ENCODE peak calls at places on chromosomes 12 and 14, in four cellular contexts. W is IMR-90, E is HepG2, B is K562. L is an unnamed sample.

GRCh38 chr12:69042970-69043369 is 110.0 kb upstream of the CPM start:
- DNase-seq in B (no peak), E (peak; percentile 17), W (no peak), L (no peak)

GRCh38 chr12:80792861-80793260 is 76.1 kb downstream of the MYF5 start:
- DNase-seq in W (peak; percentile 56), B (no peak), E (no peak), L (no peak)

GRCh38 chr12:113161415-113162016 is 12.0 kb downstream of the CFAP73 start:
- DNase-seq in B (peak; percentile 89), E (no peak), W (no peak), L (peak; percentile 48)

GRCh38 chr12:790608-791007 is 38.2 kb downstream of the WNK1 start:
- DNase-seq in E (no peak), W (no peak), B (no peak), L (no peak)

GRCh38 chr14:45085004-45085403 is 1.1 kb downstream of the PRPF39 start:
- DNase-seq in E (peak; percentile 31), W (peak; percentile 46), B (no peak), L (no peak)

GRCh38 chr14:43411841-43412240 is 1095.2 kb downstream of the FSCB start:
- DNase-seq in E (no peak), B (no peak), W (no peak), L (no peak)

GRCh38 chr14:34628681-34629135 is 1.2 kb downstream of the SNX6 start:
- DNase-seq in W (peak; percentile 18), B (peak; percentile 34), E (peak; percentile 48), L (no peak)

GRCh38 chr14:75379930-75380270 is 47.9 kb upstream of the JDP2 start:
- DNase-seq in B (no peak), E (no peak), W (no peak), L (no peak)

GRCh38 chr12:66679441-66680069 is 679 bp upstream of the GRIP1 start:
- DNase-seq in E (no peak), B (no peak), W (no peak), L (no peak)

GRCh38 chr12:64347630-64348029 is 42.9 kb downstream of the C12orf56 start:
- DNase-seq in W (no peak), B (no peak), E (no peak), L (no peak)

GRCh38 chr12:49038291-49038955 is 19.8 kb upstream of the PRKAG1 start:
- DNase-seq in W (no peak), E (no peak), B (no peak), L (no peak)

GRCh38 chr12:4145990-4146859 is 127.3 kb upstream of the CCND2 start:
- DNase-seq in W (no peak), B (no peak), E (no peak), L (no peak)

GRCh38 chr14:46399049-46399448 is 252.5 kb downstream of the RPL10L start:
- DNase-seq in W (no peak), E (no peak), B (no peak), L (no peak)

GRCh38 chr12:107749094-107749493 is 11.8 kb downstream of the PRDM4 start:
- DNase-seq in B (no peak), W (peak; percentile 17), E (no peak), L (no peak)

GRCh38 chr14:49463146-49463545 is 123.0 kb downstream of the RPS29 start:
- DNase-seq in E (no peak), B (no peak), W (no peak), L (no peak)

GRCh38 chr12:75712223-75712622 is 200.8 kb upstream of the KRR1 start:
- DNase-seq in E (peak; percentile 95), B (no peak), W (no peak), L (peak; percentile 78)

GRCh38 chr12:111438501-111438900 is 32.8 kb downstream of the SH2B3 start:
- DNase-seq in E (no peak), W (peak; percentile 51), B (no peak), L (no peak)

GRCh38 chr14:105258846-105259245 is 10.5 kb downstream of the BTBD6 start:
- DNase-seq in B (no peak), W (peak; percentile 54), E (no peak), L (peak; percentile 77)

GRCh38 chr12:25241171-25242020 is 9.3 kb downstream of the KRAS start:
- DNase-seq in W (peak; percentile 71), E (peak; percentile 24), B (no peak), L (no peak)

GRCh38 chr14:68976160-68977067 is 2.7 kb downstream of the ACTN1 start:
- DNase-seq in W (peak; percentile 48), E (peak; percentile 77), B (no peak), L (no peak)

GRCh38 chr14:73786942-73787759 is 64.5 kb upstream of the PTGR2 start:
- DNase-seq in E (no peak), W (peak; percentile 35), B (peak; percentile 65), L (peak; percentile 31)

GRCh38 chr12:75525263-75525662 is 13.9 kb upstream of the KRR1 start:
- DNase-seq in E (no peak), B (no peak), W (peak; percentile 36), L (no peak)

GRCh38 chr14:55749201-55749812 is 169.3 kb downstream of the KTN1 start:
- DNase-seq in E (no peak), W (peak; percentile 15), B (no peak), L (no peak)

GRCh38 chr14:103110681-103111296 is 12.5 kb upstream of the TNFAIP2 start:
- DNase-seq in W (peak; percentile 26), B (no peak), E (no peak), L (no peak)

GRCh38 chr14:76090611-76091010 is 61.1 kb upstream of the GPATCH2L start:
- DNase-seq in W (no peak), E (no peak), B (no peak), L (no peak)

GRCh38 chr12:13784504-13784903 is 196.9 kb downstream of the GRIN2B start:
- DNase-seq in W (no peak), B (no peak), E (no peak), L (no peak)

GRCh38 chr12:81330480-81330879 is 252.6 kb downstream of the ACSS3 start:
- DNase-seq in W (no peak), E (no peak), B (no peak), L (no peak)

GRCh38 chr12:10030446-10030845 is at the start of gene CLEC9A:
- DNase-seq in W (no peak), E (no peak), B (no peak), L (no peak)

GRCh38 chr14:102732924-102733323 is 44.3 kb upstream of the TRAF3 start:
- DNase-seq in B (no peak), W (no peak), E (no peak), L (no peak)

GRCh38 chr12:10212623-10213131 is at the start of gene GABARAPL1:
- DNase-seq in E (peak; percentile 60), W (peak; percentile 82), B (peak; percentile 73), L (peak; percentile 74)

GRCh38 chr12:47022296-47022695 is 57.1 kb upstream of the PCED1B start:
- DNase-seq in E (no peak), W (peak; percentile 82), B (no peak), L (no peak)
- TF ChIP-seq MAZ in E (no peak), W (no peak), B (no peak), L (no peak)

DNA sequence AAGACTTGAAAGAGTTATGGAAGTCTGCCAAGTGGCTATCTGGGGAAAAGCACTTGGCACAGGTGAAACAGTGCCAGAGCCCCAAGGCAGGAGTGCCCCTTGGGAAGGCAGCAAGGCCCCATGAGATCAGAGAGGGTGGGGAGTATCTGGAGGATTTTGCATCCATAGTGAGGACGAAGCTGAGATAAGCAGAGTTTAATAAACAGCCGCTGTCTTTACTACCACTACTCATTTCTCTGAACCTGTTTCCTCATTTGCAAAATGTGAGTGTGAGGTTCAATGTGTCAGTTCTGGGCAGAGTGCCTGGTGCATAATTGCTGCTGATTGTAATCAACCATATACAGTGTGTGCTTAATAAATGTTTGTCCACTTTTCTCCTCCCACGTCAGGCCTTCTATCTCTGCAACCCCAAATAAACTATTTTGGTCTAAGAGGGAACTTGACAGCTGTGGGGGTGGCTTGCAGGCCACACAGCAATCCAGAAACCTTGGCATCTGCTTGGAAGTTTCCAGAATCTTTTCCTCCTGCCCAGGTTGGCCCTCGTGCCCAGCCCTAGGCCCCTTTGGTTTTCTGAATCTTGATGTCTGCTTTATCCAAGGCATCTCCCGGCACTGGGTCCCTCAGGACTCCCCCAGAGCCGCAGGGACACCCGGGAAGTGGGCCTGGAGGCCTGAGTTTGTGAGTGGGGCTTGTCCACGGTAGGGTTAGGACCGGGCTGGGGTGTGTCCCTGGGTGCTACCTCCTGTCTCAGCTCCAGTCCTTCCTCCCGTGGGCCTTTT is 4.5 kb downstream of the ABCB9 start:
- DNase-seq in B (no peak), E (no peak), W (no peak), L (no peak)
- TF ChIP-seq SMC3 in B (no peak), E (no peak), W (no peak), L (no peak)

GRCh38 chr12:51636581-51636980 is 45.5 kb downstream of the SCN8A start:
- DNase-seq in W (peak; percentile 39), E (no peak), B (no peak), L (no peak)

GRCh38 chr12:51642286-51642685 is 51.3 kb downstream of the SCN8A start:
- DNase-seq in B (no peak), E (no peak), W (no peak), L (no peak)

GRCh38 chr12:51635371-51635770 is 44.3 kb downstream of the SCN8A start:
- DNase-seq in E (no peak), W (peak; percentile 20), B (no peak), L (no peak)

GRCh38 chr12:51636986-51637385 is 46.0 kb downstream of the SCN8A start:
- DNase-seq in B (no peak), W (no peak), E (no peak), L (no peak)

DNA sequence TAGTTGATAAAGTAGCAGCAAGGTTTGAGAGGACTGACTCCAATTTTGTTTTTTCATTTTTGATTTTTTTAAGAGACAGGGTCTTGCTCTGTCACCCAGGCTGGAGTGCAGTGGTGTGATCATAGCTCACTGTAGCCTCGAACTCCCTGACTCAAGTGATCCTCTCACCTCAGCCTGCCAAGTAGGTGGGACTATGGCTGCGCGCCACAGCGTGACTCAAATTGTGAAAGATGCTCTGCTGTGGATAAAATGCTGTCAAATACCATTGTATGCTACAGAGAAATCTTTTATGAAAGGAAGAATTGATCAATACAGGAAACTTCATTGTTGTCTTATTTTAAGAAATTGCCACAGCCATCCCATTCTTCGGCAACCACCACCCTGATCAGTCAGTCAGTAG is 48.3 kb downstream of the SCN8A start:
- DNase-seq in B (no peak), E (no peak), W (peak; percentile 68), L (no peak)
- TF ChIP-seq MAZ in B (no peak), E (no peak), W (no peak), L (no peak)

DNA sequence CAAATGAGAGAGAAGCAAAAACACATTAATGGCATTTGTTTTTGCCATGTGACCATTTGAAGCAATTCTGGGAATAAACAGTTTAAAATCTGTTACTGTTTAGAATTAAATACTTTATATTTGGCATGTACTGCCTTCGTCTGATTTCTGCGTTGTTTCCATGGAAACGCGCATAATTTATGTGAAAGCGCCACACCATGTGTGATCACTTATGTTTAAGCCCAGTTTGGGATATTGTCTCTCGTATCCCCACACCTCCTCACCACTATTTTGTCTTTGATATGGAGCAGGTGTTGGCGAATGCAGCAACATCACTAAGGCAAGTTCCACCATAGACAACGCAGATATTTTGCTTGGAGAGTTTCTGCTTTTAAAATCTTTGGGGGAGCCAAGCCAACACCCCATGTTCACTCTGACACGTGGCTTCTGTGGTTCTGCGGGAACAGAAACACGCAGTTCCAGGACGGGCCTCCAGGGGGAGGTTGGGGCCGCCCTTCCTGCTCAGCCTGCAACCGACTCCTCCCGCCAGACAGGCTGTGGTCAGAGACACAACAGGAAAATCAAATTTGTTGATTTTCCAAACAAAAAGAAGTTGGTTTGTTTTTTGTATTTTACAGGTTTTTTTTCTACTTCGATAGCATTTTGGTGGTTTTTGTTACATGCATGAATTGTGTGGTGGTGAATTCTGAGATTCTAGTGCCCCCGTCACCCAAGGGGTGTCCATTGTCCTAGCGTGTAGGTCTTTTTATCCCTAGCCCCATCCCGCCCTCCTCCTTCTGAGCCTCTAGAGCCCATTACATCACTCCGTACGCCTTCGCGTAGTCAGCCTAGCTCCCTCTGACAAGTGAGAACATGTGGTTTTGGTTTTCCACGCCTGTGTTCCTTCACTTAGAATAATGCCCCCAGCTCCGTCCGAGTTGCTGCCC is 101.9 kb upstream of the SFSWAP start:
- DNase-seq in E (peak; percentile 21), B (peak; percentile 86), W (peak; percentile 7), L (peak; percentile 59)
- TF ChIP-seq SMC3 in E (no peak), B (peak; percentile 76), W (peak; percentile 8), L (peak; percentile 50)